ENCODE peak calls at places on chromosomes 12 and 14, in ten cellular contexts. F is activated CD8-positive, alpha-beta T cell treated with anti-CD3 and anti-CD28 coated beads, Interleukin-2, amount 10 ng/mL, durations not matched to agents 7 days and 5 days; E is foreskin fibroblast; I is adipocyte; X is effector CD4-positive, alpha-beta T cell; W is AG08395; N is stimulated activated naive B cell treated with anti-CD40 and anti-IgM and Interleukin-4, amounts not matched to agents 10 μg/mL and 1 μg/mL and 100 μg/mL, for 72 hours; G is AG10803; K is ecto neural progenitor cell; Q is HEK293T. A is an unnamed sample.

GRCh38 chr14:100864960-100865681 is 38.4 kb downstream of the RTL1 start:
- DNase-seq in F (no peak), E (peak), I (no peak), X (no peak), W (peak), N (no peak), G (peak), K (no peak), Q (no peak), A (no peak)

GRCh38 chr14:89303452-89304435 is 113.3 kb downstream of the FOXN3 start:
- DNase-seq in F (peak), E (peak), I (peak), X (no peak), W (peak), N (peak), G (peak), K (no peak), Q (peak), A (peak)

GRCh38 chr14:26794731-26795130 is 196.9 kb upstream of the NOVA1 start:
- DNase-seq in F (no peak), E (peak), I (no peak), X (no peak), W (peak), N (no peak), G (peak), K (no peak), Q (no peak), A (no peak)

GRCh38 chr12:19130224-19131019 is 889 bp downstream of the PLEKHA5 start:
- DNase-seq in F (peak), E (peak), I (peak), X (no peak), W (peak), N (peak), G (peak), K (peak), Q (peak), A (peak)

GRCh38 chr12:15364221-15365170 is 42.2 kb downstream of the PTPRO start:
- DNase-seq in F (no peak), E (peak), I (no peak), X (no peak), W (no peak), N (no peak), G (no peak), K (no peak), Q (peak), A (no peak)

GRCh38 chr12:632102-632696 is 31.0 kb downstream of the NINJ2 start:
- DNase-seq in F (no peak), E (peak), I (peak), X (no peak), W (peak), N (no peak), G (peak), K (peak), Q (no peak), A (no peak)

GRCh38 chr14:59176764-59177163 is 11.7 kb upstream of the DAAM1 start:
- DNase-seq in F (no peak), E (peak), I (peak), X (no peak), W (no peak), N (no peak), G (no peak), K (no peak), Q (no peak), A (no peak)

GRCh38 chr12:59041241-59042121 is 121.2 kb upstream of the LRIG3 start:
- DNase-seq in F (no peak), E (peak), I (peak), X (no peak), W (peak), N (no peak), G (peak), K (no peak), Q (no peak), A (no peak)

GRCh38 chr12:27732281-27732680 is 21.6 kb downstream of the MRPS35 start:
- DNase-seq in F (peak), E (peak), I (no peak), X (no peak), W (peak), N (no peak), G (no peak), K (no peak), Q (peak), A (no peak)

GRCh38 chr12:11651377-11651776 is 1.9 kb downstream of the ETV6 start:
- DNase-seq in F (no peak), E (no peak), I (no peak), X (no peak), W (no peak), N (no peak), G (no peak), K (no peak), Q (no peak), A (no peak)

GRCh38 chr14:100824156-100824555 is 1.8 kb upstream of the MEG3 start:
- DNase-seq in F (no peak), E (peak), I (no peak), X (no peak), W (peak), N (no peak), G (peak), K (no peak), Q (no peak), A (peak)

GRCh38 chr12:92021665-92022033 is 124.0 kb downstream of the BTG1 start:
- DNase-seq in F (no peak), E (peak), I (no peak), X (no peak), W (no peak), N (no peak), G (no peak), K (peak), Q (peak), A (no peak)

GRCh38 chr14:95609398-95609990 is 74.6 kb downstream of the GLRX5 start:
- DNase-seq in F (peak), E (peak), I (peak), X (no peak), W (peak), N (peak), G (peak), K (peak), Q (peak), A (no peak)

GRCh38 chr12:124457287-124458219 is 109.9 kb downstream of the NCOR2 start:
- DNase-seq in F (peak), E (peak), I (peak), X (peak), W (peak), N (peak), G (peak), K (no peak), Q (no peak), A (peak)

GRCh38 chr12:6928703-6929407 is 1.1 kb downstream of the ATN1 start:
- DNase-seq in F (no peak), E (no peak), I (peak), X (no peak), W (no peak), N (no peak), G (no peak), K (no peak), Q (no peak), A (no peak)

GRCh38 chr14:95326987-95327386 is 7.3 kb upstream of the CLMN start:
- DNase-seq in F (no peak), E (no peak), I (no peak), X (no peak), W (no peak), N (no peak), G (no peak), K (no peak), Q (no peak), A (no peak)

GRCh38 chr12:1908758-1909157 is 9.7 kb downstream of the CACNA2D4 start:
- DNase-seq in F (no peak), E (no peak), I (no peak), X (no peak), W (peak), N (no peak), G (no peak), K (peak), Q (peak), A (no peak)

GRCh38 chr12:18502422-18502821 is 235.4 kb downstream of the PLCZ1 start:
- DNase-seq in F (no peak), E (no peak), I (no peak), X (no peak), W (no peak), N (no peak), G (no peak), K (no peak), Q (no peak), A (no peak)